ENCODE peak calls at places on chromosomes 12 and 14, in six cellular contexts. One of them, this sample, is unnamed.

GRCh38 chr14:99382781-99383456 is 97.7 kb downstream of the SETD3 start:
- DNase-seq in stromal cell of bone marrow: no peak
- DNase-seq in AG04450: peak
- DNase-seq in NCI-H524 treated with DMSO at 0.1 percent for 48 hours: no peak
- DNase-seq in SW480: peak
- DNase-seq in A172: peak
- DNase-seq in this sample: no peak

GRCh38 chr14:91482278-91483023 is 27.7 kb downstream of the PPP4R3A start:
- DNase-seq in stromal cell of bone marrow: peak
- DNase-seq in A172: no peak
- DNase-seq in SW480: no peak
- DNase-seq in NCI-H524 treated with DMSO at 0.1 percent for 48 hours: no peak
- DNase-seq in AG04450: peak
- DNase-seq in this sample: no peak

GRCh38 chr12:34210183-34210582 is 187.9 kb downstream of the ALG10 start:
- DNase-seq in SW480: no peak
- DNase-seq in A172: no peak
- DNase-seq in AG04450: no peak
- DNase-seq in stromal cell of bone marrow: no peak
- DNase-seq in NCI-H524 treated with DMSO at 0.1 percent for 48 hours: no peak
- DNase-seq in this sample: no peak

GRCh38 chr14:98028156-98028555 is 1231.0 kb downstream of the VRK1 start:
- DNase-seq in SW480: no peak
- DNase-seq in stromal cell of bone marrow: no peak
- DNase-seq in NCI-H524 treated with DMSO at 0.1 percent for 48 hours: no peak
- DNase-seq in AG04450: no peak
- DNase-seq in A172: no peak
- DNase-seq in this sample: no peak

GRCh38 chr12:42538203-42538602 is 51.3 kb downstream of the PRICKLE1 start:
- DNase-seq in AG04450: no peak
- DNase-seq in SW480: no peak
- DNase-seq in NCI-H524 treated with DMSO at 0.1 percent for 48 hours: no peak
- DNase-seq in stromal cell of bone marrow: no peak
- DNase-seq in A172: no peak
- DNase-seq in this sample: no peak

GRCh38 chr12:8948711-8949524 is 527 bp downstream of the M6PR start:
- DNase-seq in stromal cell of bone marrow: peak
- DNase-seq in NCI-H524 treated with DMSO at 0.1 percent for 48 hours: no peak
- DNase-seq in A172: peak
- DNase-seq in SW480: peak
- DNase-seq in AG04450: no peak
- DNase-seq in this sample: peak

GRCh38 chr12:5200276-5201087 is 156.8 kb downstream of the KCNA5 start:
- DNase-seq in NCI-H524 treated with DMSO at 0.1 percent for 48 hours: no peak
- DNase-seq in AG04450: no peak
- DNase-seq in stromal cell of bone marrow: peak
- DNase-seq in A172: peak
- DNase-seq in SW480: peak
- DNase-seq in this sample: peak

GRCh38 chr12:34244608-34245007 is 222.3 kb downstream of the ALG10 start:
- DNase-seq in stromal cell of bone marrow: no peak
- DNase-seq in NCI-H524 treated with DMSO at 0.1 percent for 48 hours: no peak
- DNase-seq in AG04450: no peak
- DNase-seq in SW480: no peak
- DNase-seq in A172: no peak
- DNase-seq in this sample: no peak

GRCh38 chr12:68310370-68310769 is 21.8 kb downstream of the MDM1 start:
- DNase-seq in A172: peak
- DNase-seq in NCI-H524 treated with DMSO at 0.1 percent for 48 hours: no peak
- DNase-seq in AG04450: peak
- DNase-seq in stromal cell of bone marrow: peak
- DNase-seq in SW480: no peak
- DNase-seq in this sample: no peak

GRCh38 chr12:6526201-6526600 is 8.1 kb upstream of the GAPDH start:
- DNase-seq in A172: no peak
- DNase-seq in SW480: no peak
- DNase-seq in stromal cell of bone marrow: no peak
- DNase-seq in AG04450: no peak
- DNase-seq in NCI-H524 treated with DMSO at 0.1 percent for 48 hours: no peak
- DNase-seq in this sample: no peak

GRCh38 chr12:52612431-52613290 is 5.7 kb downstream of the KRT73 start:
- DNase-seq in stromal cell of bone marrow: no peak
- DNase-seq in AG04450: no peak
- DNase-seq in A172: no peak
- DNase-seq in NCI-H524 treated with DMSO at 0.1 percent for 48 hours: no peak
- DNase-seq in SW480: no peak
- DNase-seq in this sample: no peak

GRCh38 chr12:25718081-25718731 is 165.1 kb upstream of the LMNTD1 start:
- DNase-seq in stromal cell of bone marrow: no peak
- DNase-seq in SW480: no peak
- DNase-seq in A172: no peak
- DNase-seq in NCI-H524 treated with DMSO at 0.1 percent for 48 hours: no peak
- DNase-seq in AG04450: no peak
- DNase-seq in this sample: no peak

GRCh38 chr14:23349156-23349845 is 3.4 kb downstream of the SLC22A17 start:
- DNase-seq in NCI-H524 treated with DMSO at 0.1 percent for 48 hours: no peak
- DNase-seq in SW480: no peak
- DNase-seq in stromal cell of bone marrow: no peak
- DNase-seq in AG04450: no peak
- DNase-seq in A172: no peak
- DNase-seq in this sample: no peak

GRCh38 chr14:33782923-33783322 is 168.0 kb downstream of the EGLN3 start:
- DNase-seq in SW480: no peak
- DNase-seq in AG04450: no peak
- DNase-seq in stromal cell of bone marrow: no peak
- DNase-seq in A172: no peak
- DNase-seq in NCI-H524 treated with DMSO at 0.1 percent for 48 hours: no peak
- DNase-seq in this sample: no peak

GRCh38 chr12:96445743-96446655 is 43.4 kb upstream of the CFAP54 start:
- DNase-seq in AG04450: peak
- DNase-seq in NCI-H524 treated with DMSO at 0.1 percent for 48 hours: no peak
- DNase-seq in A172: peak
- DNase-seq in SW480: no peak
- DNase-seq in stromal cell of bone marrow: peak
- DNase-seq in this sample: peak

GRCh38 chr12:75511116-75512048 is at the start of gene KRR1:
- DNase-seq in AG04450: peak
- DNase-seq in SW480: peak
- DNase-seq in A172: peak
- DNase-seq in stromal cell of bone marrow: peak
- DNase-seq in NCI-H524 treated with DMSO at 0.1 percent for 48 hours: peak
- DNase-seq in this sample: peak

GRCh38 chr14:39419272-39419671 is 13.0 kb downstream of the FBXO33 start:
- DNase-seq in AG04450: no peak
- DNase-seq in SW480: no peak
- DNase-seq in NCI-H524 treated with DMSO at 0.1 percent for 48 hours: no peak
- DNase-seq in A172: no peak
- DNase-seq in stromal cell of bone marrow: no peak
- DNase-seq in this sample: peak

GRCh38 chr14:21556378-21557083 is 23.3 kb downstream of the OR10G3 start:
- DNase-seq in SW480: no peak
- DNase-seq in stromal cell of bone marrow: no peak
- DNase-seq in A172: no peak
- DNase-seq in AG04450: no peak
- DNase-seq in NCI-H524 treated with DMSO at 0.1 percent for 48 hours: no peak
- DNase-seq in this sample: no peak

GRCh38 chr12:25615119-25615518 is 62.0 kb upstream of the LMNTD1 start:
- DNase-seq in NCI-H524 treated with DMSO at 0.1 percent for 48 hours: no peak
- DNase-seq in stromal cell of bone marrow: peak
- DNase-seq in SW480: peak
- DNase-seq in A172: peak
- DNase-seq in AG04450: peak
- DNase-seq in this sample: peak

This sample was measured in SK-MEL-5.